ENCODE peak calls at places on chromosomes 2 and 18, in eight cellular contexts. X is endothelial cell, R is A549, Y is HFF-Myc, C is right atrium auricular region, J is Panc1, Z is progenitor cell of endocrine pancreas, U is foreskin keratinocyte. O is an unnamed sample.

GRCh38 chr2:691825-692224 is 14.6 kb upstream of the TMEM18 start:
- DNase-seq in U (no peak), Y (no peak), R (no peak), J (no peak), Z (no peak), C (no peak), X (no peak), O (no peak)

GRCh38 chr2:48600204-48600813 is 17.3 kb upstream of the GTF2A1L start:
- DNase-seq in Y (peak), J (peak), Z (no peak), R (peak), C (no peak), U (peak), X (peak), O (no peak)

GRCh38 chr18:36315736-36316135 is 18.2 kb downstream of the FHOD3 start:
- DNase-seq in X (no peak), Y (no peak), J (no peak), Z (no peak), U (peak), C (peak), R (no peak), O (no peak)

GRCh38 chr18:56083097-56083865 is 495.3 kb upstream of the TCF4 start:
- DNase-seq in X (no peak), Y (peak), C (no peak), Z (no peak), J (no peak), U (peak), R (no peak), O (peak)

GRCh38 chr2:128664499-128664971 is 345.9 kb upstream of the HS6ST1 start:
- DNase-seq in Y (no peak), J (no peak), Z (no peak), R (no peak), X (no peak), C (no peak), U (no peak), O (no peak)

GRCh38 chr2:216633616-216634316 is 546 bp downstream of the IGFBP2 start:
- DNase-seq in X (peak), Z (peak), U (no peak), C (no peak), J (no peak), R (peak), Y (no peak), O (no peak)

GRCh38 chr2:116952254-116952653 is 862.2 kb upstream of the DDX18 start:
- DNase-seq in J (no peak), Y (no peak), X (no peak), Z (no peak), C (no peak), U (peak), R (no peak), O (no peak)

GRCh38 chr2:128506534-128506933 is 187.9 kb upstream of the HS6ST1 start:
- DNase-seq in X (no peak), R (no peak), Y (no peak), U (no peak), J (no peak), Z (no peak), C (no peak), O (no peak)

GRCh38 chr2:2826209-2826551 is 495.1 kb upstream of the MYT1L start:
- DNase-seq in Y (no peak), Z (no peak), U (no peak), J (no peak), X (no peak), C (peak), R (no peak), O (no peak)

GRCh38 chr2:240567872-240568677 is at the start of gene RNPEPL1:
- DNase-seq in Y (no peak), X (peak), Z (peak), C (no peak), U (peak), R (peak), J (no peak), O (peak)

GRCh38 chr2:67566958-67567635 is 170.0 kb downstream of the ETAA1 start:
- DNase-seq in Y (no peak), C (no peak), J (no peak), X (no peak), Z (no peak), U (no peak), R (no peak), O (no peak)

GRCh38 chr2:29578084-29578598 is 343.2 kb downstream of the ALK start:
- DNase-seq in C (no peak), R (no peak), Y (no peak), U (no peak), Z (no peak), X (no peak), J (no peak), O (no peak)

GRCh38 chr18:28176933-28177827 is at the start of gene CDH2:
- DNase-seq in Z (peak), Y (peak), C (peak), J (no peak), R (peak), X (peak), U (peak), O (peak)

GRCh38 chr18:62852851-62853250 is 137.5 kb downstream of the PHLPP1 start:
- DNase-seq in R (no peak), C (no peak), U (no peak), Z (no peak), J (no peak), Y (no peak), X (no peak), O (no peak)

GRCh38 chr2:74513605-74514367 is 464 bp upstream of the TLX2 start:
- DNase-seq in Y (no peak), R (no peak), C (no peak), J (no peak), U (no peak), X (no peak), Z (no peak), O (no peak)

GRCh38 chr2:241148239-241148638 is 1.0 kb downstream of the PASK start:
- DNase-seq in Z (no peak), C (no peak), X (no peak), R (no peak), U (no peak), J (no peak), Y (no peak), O (no peak)

GRCh38 chr2:86274918-86275275 is 62.5 kb downstream of the REEP1 start:
- DNase-seq in C (no peak), Z (no peak), U (no peak), J (no peak), X (no peak), R (no peak), Y (peak), O (no peak)

GRCh38 chr2:96238266-96238665 is 27.5 kb downstream of the TMEM127 start:
- DNase-seq in Y (no peak), U (no peak), C (no peak), X (no peak), J (no peak), R (no peak), Z (no peak), O (no peak)

GRCh38 chr2:221124542-221125235 is 447.4 kb downstream of the EPHA4 start:
- DNase-seq in J (no peak), U (peak), Z (no peak), X (no peak), Y (no peak), C (no peak), R (no peak), O (no peak)

GRCh38 chr2:72859831-72860262 is 27.4 kb upstream of the SPR start:
- DNase-seq in U (peak), Z (peak), C (no peak), X (peak), R (peak), Y (no peak), J (peak), O (no peak)

GRCh38 chr2:26235089-26235488 is 9.3 kb downstream of the HADHA start:
- DNase-seq in Z (no peak), R (peak), Y (no peak), X (no peak), C (no peak), J (no peak), U (no peak), O (no peak)

GRCh38 chr18:64618390-64618789 is 469.5 kb upstream of the LINC00305 start:
- DNase-seq in U (no peak), R (no peak), J (no peak), Z (no peak), C (no peak), X (no peak), Y (no peak), O (no peak)

GRCh38 chr18:51561821-51562220 is 364.3 kb upstream of the MEX3C start:
- DNase-seq in Y (no peak), X (no peak), J (no peak), R (peak), Z (no peak), U (no peak), C (no peak), O (no peak)

GRCh38 chr2:69353360-69353759 is 33.7 kb downstream of the GFPT1 start:
- DNase-seq in U (no peak), Y (no peak), R (no peak), X (no peak), C (no peak), J (no peak), Z (no peak), O (no peak)

GRCh38 chr2:128642316-128642715 is 323.6 kb upstream of the HS6ST1 start:
- DNase-seq in X (no peak), U (no peak), Y (no peak), C (peak), R (no peak), J (no peak), Z (peak), O (peak)

GRCh38 chr2:152407204-152407721 is 72.3 kb downstream of the FMNL2 start:
- DNase-seq in J (no peak), Y (no peak), X (peak), C (no peak), U (peak), Z (no peak), R (peak), O (peak)

GRCh38 chr2:128442891-128443302 is 124.2 kb upstream of the HS6ST1 start:
- DNase-seq in U (no peak), C (peak), X (peak), Z (peak), J (no peak), R (no peak), Y (no peak), O (peak)

GRCh38 chr2:191012845-191013616 is 940 bp downstream of the STAT1 start:
- DNase-seq in J (no peak), R (no peak), Y (no peak), C (no peak), U (no peak), Z (no peak), X (no peak), O (no peak)

GRCh38 chr18:29234751-29235150 is 1057.8 kb upstream of the CDH2 start:
- DNase-seq in J (no peak), Y (no peak), R (no peak), U (peak), X (no peak), C (no peak), Z (no peak), O (no peak)

GRCh38 chr2:126736133-126736874 is 80.3 kb downstream of the GYPC start:
- DNase-seq in R (no peak), Z (no peak), Y (no peak), X (no peak), J (no peak), C (no peak), U (no peak), O (no peak)

GRCh38 chr2:132623096-132623839 is 46.7 kb downstream of the LYPD1 start:
- DNase-seq in C (no peak), J (no peak), Z (no peak), Y (no peak), R (no peak), X (no peak), U (no peak), O (no peak)

GRCh38 chr2:186946896-186947467 is 98.0 kb upstream of the ZSWIM2 start:
- DNase-seq in J (no peak), C (no peak), U (no peak), X (no peak), Z (no peak), Y (no peak), R (no peak), O (no peak)

GRCh38 chr2:107809835-107810234 is 16.9 kb upstream of the RGPD4 start:
- DNase-seq in C (no peak), X (no peak), Y (no peak), Z (no peak), J (no peak), R (no peak), U (no peak), O (no peak)

GRCh38 chr2:64173156-64174135 is 29.2 kb upstream of the PELI1 start:
- DNase-seq in Z (no peak), J (no peak), U (no peak), C (no peak), Y (no peak), R (no peak), X (no peak), O (no peak)

GRCh38 chr18:62436636-62437519 is 85.9 kb upstream of the ZCCHC2 start:
- DNase-seq in X (no peak), J (no peak), R (no peak), Z (no peak), U (peak), C (peak), Y (no peak), O (peak)

GRCh38 chr2:161586517-161587167 is 37.6 kb upstream of the SLC4A10 start:
- DNase-seq in U (peak), X (no peak), Y (peak), Z (no peak), C (no peak), R (peak), J (peak), O (no peak)

GRCh38 chr18:79507076-79507545 is 111.4 kb downstream of the NFATC1 start:
- DNase-seq in J (no peak), R (no peak), U (no peak), Y (no peak), Z (no peak), X (peak), C (peak), O (peak)

DNA sequence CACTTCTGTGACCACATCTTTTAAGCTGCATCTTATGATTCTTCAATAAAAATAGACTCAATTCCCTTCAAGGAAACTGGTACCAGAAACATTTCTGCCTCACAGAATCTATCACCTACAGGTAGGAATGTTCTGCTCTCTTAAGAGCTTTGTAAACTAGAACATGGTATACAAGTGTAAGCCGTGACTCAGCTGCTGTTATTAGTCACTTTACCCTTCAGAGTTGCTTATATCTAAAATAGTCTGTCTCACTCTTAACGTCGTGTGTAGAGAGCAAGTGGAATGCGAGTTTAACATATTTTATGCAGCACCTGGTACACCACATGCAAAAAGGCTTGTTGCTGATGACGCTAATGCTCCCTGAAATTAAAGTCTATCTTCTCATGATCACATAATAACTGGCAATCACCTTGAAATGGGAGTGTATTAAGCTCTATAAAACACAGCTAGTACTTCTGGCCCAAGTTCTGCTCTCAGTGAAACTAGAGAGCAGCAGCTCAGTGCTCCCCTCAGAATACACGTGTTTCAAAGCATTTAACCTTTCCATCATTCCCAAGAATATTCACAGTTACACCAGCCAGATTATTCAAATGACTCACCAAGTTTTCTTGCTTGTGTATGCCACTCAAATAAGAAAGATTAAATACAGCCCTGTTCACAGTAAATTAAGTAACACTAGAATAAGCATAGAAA is 420.0 kb downstream of the ZEB2 start:
- DNase-seq in X (no peak), Y (no peak), U (peak), R (peak), C (no peak), Z (no peak), J (no peak), O (no peak)
- TF ChIP-seq CTCF in X (no peak), Y (peak), U (peak), R (no peak), C (no peak), Z (no peak), J (no peak), O (peak)

DNA sequence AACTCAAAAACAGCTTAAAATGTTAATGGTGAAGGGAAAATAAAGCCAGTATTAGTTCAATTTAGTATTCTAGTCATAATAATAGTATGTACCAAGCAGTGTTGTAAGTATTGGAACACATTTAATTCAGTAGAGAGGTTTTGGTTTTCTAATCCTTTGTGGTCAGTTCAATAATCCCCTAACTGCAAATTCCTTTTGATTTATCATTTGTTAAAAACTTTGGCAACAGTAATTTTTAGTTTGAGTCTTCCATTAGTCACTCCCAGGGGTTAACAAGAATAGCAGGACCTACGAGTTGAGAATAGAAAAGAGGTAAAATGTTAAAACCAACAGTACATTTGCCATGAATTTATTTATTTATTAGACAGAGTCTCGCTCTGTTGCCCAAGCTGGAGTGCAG is 10.7 kb downstream of the MRPL44 start:
- DNase-seq in Y (no peak), U (no peak), Z (no peak), C (no peak), J (no peak), R (no peak), X (no peak), O (no peak)
- TF ChIP-seq CTCF in Y (no peak), U (no peak), Z (no peak), C (no peak), J (no peak), R (no peak), X (no peak), O (no peak)

GRCh38 chr2:143209570-143210445 is 80.6 kb downstream of the ARHGAP15 start:
- DNase-seq in U (no peak), R (no peak), Y (no peak), C (no peak), X (no peak), J (no peak), Z (no peak), O (no peak)

GRCh38 chr2:143210446-143210819 is 81.2 kb downstream of the ARHGAP15 start:
- DNase-seq in C (no peak), X (no peak), R (no peak), U (no peak), Z (no peak), Y (no peak), J (no peak), O (no peak)

DNA sequence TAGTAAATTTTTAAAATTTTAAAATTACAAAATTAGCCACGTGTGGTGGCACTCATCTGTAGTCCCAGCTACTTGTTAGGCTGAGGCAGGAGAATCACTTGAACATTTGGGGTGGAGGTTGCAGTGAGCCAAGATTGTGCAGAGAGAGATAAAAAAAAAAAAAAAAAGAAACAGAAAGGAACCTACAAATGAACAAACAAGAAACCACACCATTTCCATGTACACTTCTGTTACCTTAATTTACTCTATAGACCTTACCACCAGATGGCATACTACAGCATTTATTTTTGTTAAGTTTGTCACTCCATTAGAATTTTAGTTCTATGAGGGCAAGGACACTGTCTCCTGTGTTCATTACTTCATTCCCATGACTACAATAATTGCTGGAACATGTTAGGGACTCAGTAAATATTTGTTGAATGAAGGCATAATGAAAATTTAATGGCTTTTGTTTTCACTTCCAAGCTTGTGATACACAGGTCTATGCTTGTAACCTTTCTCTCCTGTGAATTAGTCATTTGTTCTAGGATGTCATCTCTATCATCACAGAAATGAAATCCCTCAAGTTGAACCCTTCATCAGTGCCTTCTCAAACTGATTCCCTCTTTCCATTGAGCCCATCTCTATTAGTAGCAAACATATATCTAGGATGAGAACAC is 76.0 kb downstream of the ARHGAP15 start:
- DNase-seq in Z (no peak), X (no peak), U (peak), J (no peak), Y (no peak), C (no peak), R (peak), O (no peak)
- TF ChIP-seq CTCF in Z (peak), X (no peak), U (peak), J (no peak), Y (no peak), C (peak), R (peak), O (no peak)

DNA sequence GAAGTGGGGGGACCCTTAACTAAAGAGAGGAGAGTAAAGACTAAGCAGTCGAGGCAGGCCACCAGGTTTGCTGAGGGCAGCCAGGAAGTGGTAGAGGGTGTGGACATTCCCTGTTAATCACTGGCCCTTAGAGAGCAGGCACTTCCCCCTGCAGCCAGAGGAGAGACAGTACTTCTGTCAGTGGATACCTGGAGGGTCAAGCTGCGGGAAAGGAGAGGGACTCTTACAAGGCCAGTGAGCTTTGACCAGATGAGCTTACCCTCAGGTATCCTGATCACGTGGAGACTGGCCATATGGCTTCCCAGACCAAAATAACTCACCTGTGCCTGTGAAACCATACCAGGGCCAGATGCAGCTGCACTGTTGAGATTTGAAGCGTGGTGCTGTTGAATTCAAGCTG is 28.6 kb downstream of the ITGA6 start:
- DNase-seq in Y (no peak), U (no peak), R (no peak), C (no peak), Z (no peak), J (no peak), X (no peak), O (no peak)
- TF ChIP-seq CTCF in Y (no peak), U (peak), R (no peak), C (no peak), Z (no peak), J (no peak), X (no peak), O (no peak)

DNA sequence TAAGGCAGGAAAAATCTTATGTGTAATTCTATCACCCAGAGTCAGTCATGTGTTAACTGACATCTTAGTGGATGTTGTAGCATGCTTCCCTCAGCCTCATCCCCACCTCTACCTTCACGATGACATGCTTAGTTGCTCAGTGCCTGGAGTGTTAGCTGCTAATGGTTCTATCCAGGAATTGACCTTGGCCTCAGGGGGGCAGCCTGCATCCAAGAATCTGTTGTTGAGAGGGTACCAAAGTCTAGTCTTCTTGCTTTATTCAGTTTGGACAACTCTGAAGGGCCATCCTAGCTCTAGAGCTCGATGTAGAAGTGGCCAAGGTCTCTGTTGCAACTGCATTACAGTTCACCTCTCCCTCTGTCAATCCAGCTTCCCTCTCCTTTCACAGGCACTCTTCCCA is 61.2 kb downstream of the ACYP2 start:
- DNase-seq in U (peak), R (peak), Y (peak), J (no peak), Z (no peak), C (peak), X (peak), O (no peak)
- TF ChIP-seq CTCF in U (peak), R (peak), Y (peak), J (peak), Z (peak), C (peak), X (no peak), O (no peak)

O was measured in left lung.